ENCODE peak calls at places on chromosomes 7 and 10, in nine cellular contexts. O, L, U, Q, W, K, B, I and Y are unnamed samples.

GRCh38 chr7:388023-388355 is 98.0 kb downstream of the FOXL3 start:
- DNase-seq in B (no peak), U (no peak), O (no peak), W (peak), Q (no peak), K (no peak), I (peak), L (no peak), Y (no peak)

GRCh38 chr7:70343519-70343918 is 745.2 kb downstream of the AUTS2 start:
- DNase-seq in K (no peak), I (no peak), B (no peak), U (no peak), O (no peak), L (no peak), W (no peak), Q (no peak), Y (no peak)

GRCh38 chr7:149833495-149834130 is 4.6 kb upstream of the ZNF862 start:
- DNase-seq in B (no peak), Q (no peak), W (no peak), K (no peak), I (no peak), U (no peak), O (no peak), L (no peak), Y (no peak)

GRCh38 chr10:37474645-37475044 is 349.2 kb downstream of the ANKRD30A start:
- DNase-seq in B (no peak), Q (no peak), K (no peak), U (no peak), W (no peak), I (no peak), L (no peak), O (no peak), Y (no peak)

GRCh38 chr7:102312317-102312716 is 25.6 kb downstream of the SH2B2 start:
- DNase-seq in I (no peak), Q (no peak), L (no peak), O (no peak), W (no peak), K (no peak), U (no peak), B (no peak), Y (no peak)

GRCh38 chr10:126459878-126460481 is 71.7 kb upstream of the ADAM12 start:
- DNase-seq in O (peak), K (no peak), L (no peak), W (no peak), Q (peak), I (no peak), B (no peak), U (peak), Y (no peak)

GRCh38 chr10:132836248-132836831 is 50.4 kb upstream of the NKX6-2 start:
- DNase-seq in U (no peak), B (no peak), L (no peak), Q (no peak), W (peak), O (no peak), K (no peak), I (peak), Y (no peak)

GRCh38 chr7:19491821-19492452 is 216.9 kb downstream of the POLR1F start:
- DNase-seq in B (peak), I (peak), O (peak), W (no peak), K (peak), U (peak), Q (peak), L (peak), Y (peak)

GRCh38 chr10:46014215-46014614 is 16.2 kb downstream of the NCOA4 start:
- DNase-seq in B (no peak), U (no peak), O (no peak), L (no peak), W (no peak), I (no peak), Q (no peak), K (no peak), Y (no peak)

GRCh38 chr7:97732567-97733275 is 835 bp downstream of the TAC1 start:
- DNase-seq in K (no peak), Q (no peak), U (no peak), W (no peak), L (no peak), I (no peak), O (no peak), B (no peak), Y (no peak)

GRCh38 chr7:114944742-114945625 is 23.1 kb downstream of the MDFIC start:
- DNase-seq in K (no peak), I (peak), Q (peak), L (no peak), O (peak), B (no peak), U (no peak), W (peak), Y (no peak)

GRCh38 chr7:21754963-21755362 is 190.7 kb downstream of the CDCA7L start:
- DNase-seq in O (no peak), I (no peak), L (no peak), W (no peak), U (no peak), Q (no peak), B (no peak), K (no peak), Y (no peak)

GRCh38 chr7:21749318-21749717 is 196.4 kb downstream of the CDCA7L start:
- DNase-seq in Q (no peak), B (no peak), O (no peak), U (no peak), I (no peak), L (no peak), K (no peak), W (no peak), Y (no peak)

GRCh38 chr7:21757537-21758282 is 188.0 kb downstream of the CDCA7L start:
- DNase-seq in K (no peak), B (no peak), Q (no peak), W (no peak), O (no peak), L (no peak), U (no peak), I (no peak), Y (no peak)

GRCh38 chr7:21758286-21758685 is 187.4 kb downstream of the CDCA7L start:
- DNase-seq in L (no peak), I (no peak), Q (no peak), U (no peak), W (no peak), K (no peak), B (no peak), O (no peak), Y (no peak)

DNA sequence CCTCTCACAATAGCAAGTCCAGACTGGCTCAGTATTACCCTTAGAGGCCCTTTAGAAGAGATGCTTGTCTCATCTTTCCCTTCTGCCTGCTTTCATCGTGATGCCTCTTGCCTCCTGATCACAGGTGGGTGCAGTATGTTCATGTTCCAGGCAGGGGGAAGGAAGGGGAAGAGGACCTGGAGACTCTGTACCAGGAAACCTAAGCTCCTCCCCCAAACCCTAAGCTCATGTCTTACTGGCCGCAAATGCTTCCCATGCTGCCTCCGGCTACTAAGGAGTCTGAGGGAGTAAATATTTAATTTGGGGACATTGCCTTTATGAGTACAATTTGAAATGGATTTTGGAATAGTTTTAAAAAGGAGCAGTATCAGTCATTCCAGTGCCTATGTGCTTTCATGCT is 192.6 kb downstream of the CDCA7L start:
- DNase-seq in K (no peak), I (no peak), W (no peak), L (no peak), U (no peak), Q (no peak), B (no peak), O (no peak), Y (no peak)
- TF ChIP-seq CTCF in K (no peak), I (no peak), W (no peak), L (no peak), U (no peak), Q (no peak), B (no peak), O (no peak), Y (no peak)

GRCh38 chr10:124745257-124745656 is 1.1 kb upstream of the FAM53B start:
- DNase-seq in U (no peak), W (no peak), I (no peak), B (no peak), L (no peak), K (no peak), Q (no peak), O (no peak), Y (no peak)

GRCh38 chr10:124744047-124744687 is at the start of gene FAM53B:
- DNase-seq in L (peak), K (peak), Q (no peak), O (peak), U (peak), I (peak), B (peak), W (peak), Y (peak)

GRCh38 chr10:124746992-124747391 is 2.8 kb upstream of the FAM53B start:
- DNase-seq in O (no peak), U (no peak), B (no peak), L (no peak), K (no peak), I (no peak), W (no peak), Q (no peak), Y (no peak)

GRCh38 chr10:124744688-124745055 is 494 bp upstream of the FAM53B start:
- DNase-seq in O (peak), L (no peak), B (no peak), I (no peak), K (no peak), U (peak), Q (no peak), W (no peak), Y (no peak)

GRCh38 chr10:124745678-124746077 is 1.5 kb upstream of the FAM53B start:
- DNase-seq in B (no peak), W (no peak), I (no peak), K (peak), U (peak), Q (no peak), O (peak), L (no peak), Y (no peak)
- TF ChIP-seq CTCF in B (peak), W (no peak), I (peak), K (peak), U (peak), Q (peak), O (peak), L (no peak), Y (peak)

GRCh38 chr10:11165591-11166543 is 148.2 kb downstream of the CELF2 start:
- DNase-seq in O (no peak), U (no peak), B (peak), I (peak), L (peak), K (peak), W (peak), Q (no peak), Y (peak)
- TF ChIP-seq CTCF in O (peak), U (no peak), B (peak), I (peak), L (peak), K (peak), W (no peak), Q (peak), Y (peak)

DNA sequence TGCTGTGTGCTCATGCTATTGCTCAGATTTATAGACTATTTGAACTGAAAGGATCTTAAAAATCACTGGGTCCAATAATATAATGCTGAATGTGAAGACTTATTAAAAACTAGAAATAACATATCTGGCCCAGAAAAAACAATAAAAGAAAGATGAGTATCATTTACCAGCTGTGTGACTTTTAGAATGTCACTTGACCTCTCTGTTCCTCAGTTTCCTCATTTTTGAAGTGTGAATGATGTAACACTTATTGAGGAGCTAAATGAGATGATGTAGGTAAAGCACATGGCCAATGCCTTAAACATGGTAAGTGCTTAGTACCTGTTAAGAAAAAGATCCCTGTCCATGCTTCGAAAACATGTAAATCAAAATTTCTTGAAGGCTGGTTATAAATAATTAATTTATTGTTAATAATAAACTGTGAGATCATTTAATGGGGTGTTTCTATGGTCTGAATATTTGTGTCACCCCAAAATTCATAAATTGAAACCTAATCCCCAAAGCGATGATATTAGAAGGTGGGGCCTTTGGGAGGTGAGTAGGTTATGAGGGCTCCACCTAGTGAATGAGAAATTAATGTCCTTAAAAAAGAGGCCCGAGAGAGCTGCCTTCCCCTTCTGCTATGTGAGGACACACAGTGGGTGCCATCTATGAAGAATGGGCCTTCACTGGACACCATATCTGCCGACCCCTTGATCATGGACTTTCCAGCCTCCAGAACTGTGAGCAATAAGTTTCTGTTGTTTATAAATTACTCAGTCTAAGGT is 13.0 kb downstream of the DNTT start:
- DNase-seq in L (no peak), K (peak), W (no peak), O (no peak), U (no peak), I (no peak), B (no peak), Q (no peak), Y (no peak)
- TF ChIP-seq CTCF in L (no peak), K (peak), W (no peak), O (no peak), U (peak), I (no peak), B (no peak), Q (no peak), Y (no peak)